ENCODE peak calls at places on chromosomes 16 and 17, in nine cellular contexts. E, V, J, P, K, G, U, D and L are unnamed samples.
A peak's percentile ranks its signal among the peaks of the same experiment; 100 is the strongest.

GRCh38 chr17:16652847-16653366 is 743 bp downstream of the ZNF624 start:
- DNase-seq in E (no peak), V (peak; percentile 48), J (no peak), P (no peak), K (no peak), G (no peak), U (no peak), D (no peak), L (no peak)

GRCh38 chr16:1978476-1979120 is 2.7 kb downstream of the NOXO1 start:
- DNase-seq in E (no peak), V (no peak), J (no peak), P (no peak), K (no peak), G (no peak), U (peak; percentile 59), D (no peak), L (no peak)

GRCh38 chr17:82767041-82767754 is 15.3 kb downstream of the TBCD start:
- DNase-seq in E (peak; percentile 38), V (peak; percentile 55), J (no peak), P (peak; percentile 72), K (no peak), G (no peak), U (peak; percentile 90), D (no peak), L (peak; percentile 63)

GRCh38 chr17:17750881-17751280 is 69.6 kb downstream of the RAI1 start:
- DNase-seq in E (no peak), V (no peak), J (no peak), P (peak; percentile 29), K (no peak), G (no peak), U (no peak), D (no peak), L (peak; percentile 34)

GRCh38 chr17:72677714-72678390 is 414.6 kb downstream of the SLC39A11 start:
- DNase-seq in E (peak; percentile 94), V (peak; percentile 76), J (no peak), P (no peak), K (no peak), G (no peak), U (no peak), D (no peak), L (no peak)

GRCh38 chr17:34902761-34903325 is 58.4 kb downstream of the CCT6B start:
- DNase-seq in E (no peak), V (no peak), J (no peak), P (no peak), K (no peak), G (no peak), U (no peak), D (no peak), L (no peak)

GRCh38 chr17:47967607-47968252 is 3.2 kb upstream of the CDK5RAP3 start:
- DNase-seq in E (peak; percentile 89), V (peak; percentile 98), J (no peak), P (peak; percentile 60), K (no peak), G (no peak), U (no peak), D (no peak), L (peak; percentile 76)

GRCh38 chr16:75116081-75116910 is at the start of gene LDHD:
- DNase-seq in E (no peak), V (peak; percentile 75), J (peak; percentile 87), P (peak; percentile 90), K (no peak), G (no peak), U (peak; percentile 78), D (peak; percentile 82), L (peak; percentile 79)

GRCh38 chr17:40309938-40310510 is 1.0 kb downstream of the RARA start:
- DNase-seq in E (no peak), V (peak; percentile 31), J (no peak), P (no peak), K (no peak), G (no peak), U (no peak), D (no peak), L (no peak)

GRCh38 chr17:37741334-37742113 is 3.3 kb downstream of the HNF1B start:
- DNase-seq in E (no peak), V (peak; percentile 33), J (no peak), P (no peak), K (no peak), G (no peak), U (no peak), D (no peak), L (no peak)

GRCh38 chr16:81625544-81626152 is 153.4 kb upstream of the PLCG2 start:
- DNase-seq in E (peak; percentile 43), V (peak; percentile 65), J (peak; percentile 64), P (peak; percentile 35), K (no peak), G (no peak), U (no peak), D (peak; percentile 52), L (no peak)

GRCh38 chr17:66829883-66830282 is 5.0 kb upstream of the CACNG5 start:
- DNase-seq in E (no peak), V (no peak), J (no peak), P (no peak), K (no peak), G (no peak), U (peak; percentile 55), D (no peak), L (no peak)

GRCh38 chr16:23225634-23226033 is 43.1 kb downstream of the SCNN1G start:
- DNase-seq in E (no peak), V (peak; percentile 66), J (no peak), P (no peak), K (no peak), G (no peak), U (no peak), D (no peak), L (no peak)

GRCh38 chr16:81707411-81708321 is 71.4 kb upstream of the PLCG2 start:
- DNase-seq in E (peak; percentile 73), V (peak; percentile 37), J (peak; percentile 63), P (peak; percentile 84), K (no peak), G (no peak), U (no peak), D (no peak), L (peak; percentile 97)

GRCh38 chr17:48027322-48027981 is 10.1 kb downstream of the COPZ2 start:
- DNase-seq in E (no peak), V (no peak), J (no peak), P (no peak), K (no peak), G (no peak), U (no peak), D (no peak), L (no peak)

DNA sequence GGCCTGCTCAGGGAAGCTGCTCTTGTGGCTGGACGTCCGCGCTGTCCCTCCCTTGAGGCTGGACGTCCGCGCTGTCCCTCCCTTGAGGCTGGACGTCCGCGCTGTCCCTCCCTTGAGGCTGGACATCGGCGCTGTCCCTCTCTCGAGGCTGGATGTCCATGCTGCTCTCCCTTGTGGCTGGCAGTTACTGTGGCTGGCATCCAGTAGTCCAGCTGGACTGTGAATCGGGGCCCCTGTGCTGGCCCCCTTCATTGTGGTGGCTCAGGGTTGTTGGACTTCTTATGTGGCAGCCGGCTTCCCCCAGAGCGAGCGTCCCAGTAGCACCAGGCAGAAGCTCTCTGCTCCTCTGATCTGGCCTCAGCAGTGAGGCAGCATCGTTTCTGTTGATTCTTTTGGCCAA is 141.5 kb downstream of the IRF8 start:
- DNase-seq in E (no peak), V (no peak), J (no peak), P (no peak), K (no peak), G (no peak), U (no peak), D (no peak), L (no peak)
- H3K4me1 ChIP-seq in E (no peaks in the 10 kb centered on the region), V (no peaks in the 10 kb centered on the region), J (no peaks in the 10 kb centered on the region), P (peaks cover 9% of the 10 kb centered on the region), K (peaks cover 11% of the 10 kb centered on the region), G (peaks cover 4% of the 10 kb centered on the region), U (no peaks in the 10 kb centered on the region), D (no peaks in the 10 kb centered on the region), L (no peaks in the 10 kb centered on the region)

DNA sequence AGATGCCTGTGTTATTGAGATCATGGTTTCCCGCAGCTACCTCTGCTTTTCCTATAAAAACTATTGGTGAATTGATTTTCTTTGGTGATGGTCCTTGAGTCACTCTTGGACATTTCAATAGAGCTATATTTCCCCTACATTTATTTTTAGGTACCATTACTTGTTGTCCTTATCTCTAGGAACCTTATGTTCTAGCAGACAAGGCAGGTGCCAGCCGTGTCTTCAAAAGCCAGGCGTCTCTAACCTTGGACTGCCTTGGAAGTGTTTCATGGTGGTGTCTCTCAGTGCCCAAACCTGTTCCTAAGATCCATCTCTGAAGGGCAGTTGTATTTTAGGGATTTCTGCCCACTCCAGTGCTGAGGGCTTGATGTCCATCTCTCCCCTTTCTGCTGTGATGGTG is 77.4 kb upstream of the CLEC18A start:
- DNase-seq in E (no peak), V (no peak), J (no peak), P (no peak), K (no peak), G (no peak), U (no peak), D (no peak), L (no peak)
- H3K36me3 ChIP-seq in E (peaks cover 8% of the 10 kb centered on the region), V (peaks cover 9% of the 10 kb centered on the region), J (peaks cover 46% of the 10 kb centered on the region), P (no peaks in the 10 kb centered on the region), K (peaks cover 33% of the 10 kb centered on the region), G (peaks cover 45% of the 10 kb centered on the region), U (no peaks in the 10 kb centered on the region), D (no peaks in the 10 kb centered on the region), L (peaks cover 18% of the 10 kb centered on the region)

DNA sequence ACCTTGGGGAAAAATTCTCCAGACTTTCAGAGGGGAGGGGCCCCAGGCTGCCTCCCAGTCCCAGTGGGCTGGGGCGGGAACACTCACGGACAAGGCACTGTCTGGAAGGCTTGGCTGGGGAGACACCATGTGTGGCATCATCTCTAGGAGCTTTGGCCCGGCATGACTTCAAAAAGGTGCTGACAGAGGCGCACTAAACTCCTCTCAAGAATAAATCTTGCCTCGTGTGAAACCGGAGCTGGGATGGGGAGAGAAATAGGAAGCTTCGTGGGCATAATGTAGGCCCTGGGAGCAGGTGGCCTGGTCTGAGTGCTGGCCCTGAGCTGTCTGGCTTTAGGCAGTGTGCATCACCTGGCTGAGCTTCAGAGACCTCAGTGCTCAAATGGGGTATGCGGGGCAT is 5.7 kb downstream of the WSCD1 start:
- DNase-seq in E (no peak), V (no peak), J (no peak), P (no peak), K (no peak), G (no peak), U (no peak), D (no peak), L (no peak)
- H3K27ac ChIP-seq in E (no peak overlapping the region), V (no peak overlapping the region), J (no peak overlapping the region), P (no peak overlapping the region), K (no peak overlapping the region), G (no peak overlapping the region), U (no peak overlapping the region), D (no peak overlapping the region), L (no peak overlapping the region)

GRCh38 chr17:4846635-4847390 is 13.7 kb downstream of the MINK1 start:
- DNase-seq in E (no peak), V (no peak), J (no peak), P (no peak), K (no peak), G (no peak), U (no peak), D (no peak), L (no peak)

GRCh38 chr17:4849011-4849536 is 15.9 kb downstream of the MINK1 start:
- DNase-seq in E (no peak), V (peak; percentile 96), J (no peak), P (no peak), K (no peak), G (no peak), U (peak; percentile 65), D (no peak), L (no peak)

GRCh38 chr17:4843451-4843850 is 10.3 kb downstream of the MINK1 start:
- DNase-seq in E (no peak), V (no peak), J (no peak), P (no peak), K (no peak), G (no peak), U (no peak), D (no peak), L (no peak)

GRCh38 chr17:4842376-4842775 is 9.2 kb downstream of the MINK1 start:
- DNase-seq in E (no peak), V (no peak), J (no peak), P (no peak), K (no peak), G (no peak), U (no peak), D (no peak), L (no peak)

GRCh38 chr17:4845128-4845527 is 12.0 kb downstream of the MINK1 start:
- DNase-seq in E (no peak), V (no peak), J (no peak), P (no peak), K (no peak), G (no peak), U (no peak), D (no peak), L (no peak)
- H3K4me1 ChIP-seq in E (peaks cover 7% of the 10 kb centered on the region), V (peaks cover 49% of the 10 kb centered on the region), J (peaks cover 29% of the 10 kb centered on the region), P (peaks cover 39% of the 10 kb centered on the region), K (peaks cover 51% of the 10 kb centered on the region), G (peaks cover 10% of the 10 kb centered on the region), U (peaks cover 25% of the 10 kb centered on the region), D (no peaks in the 10 kb centered on the region), L (peaks cover 2% of the 10 kb centered on the region)